ENCODE peak calls at places on chromosome X, in nine cellular contexts. One of them, this sample, is unnamed.
A peak's percentile ranks its signal among the peaks of the same experiment; 100 is the strongest.

GRCh38 chrX:38798956-38799355 is 2.3 kb upstream of the MID1IP1 start:
- DNase-seq in memory B cell: no peak
- DNase-seq in endodermal cell: no peak
- DNase-seq in NCI-H1930: no peak
- DNase-seq in stimulated activated CD8-positive, alpha-beta memory T cell treated with anti-CD3 and anti-CD28 coated beads, Interleukin-4, amount 100 ng/mL, for 4 hours: no peak
- DNase-seq in RWPE1: peak; percentile 17
- DNase-seq in amygdala: no peak
- DNase-seq in neural progenitor cell: no peak
- DNase-seq in PC-3: peak; percentile 63
- DNase-seq in this sample: no peak

GRCh38 chrX:68938244-68939004 is 109.6 kb downstream of the EFNB1 start:
- DNase-seq in memory B cell: no peak
- DNase-seq in endodermal cell: peak; percentile 48
- DNase-seq in NCI-H1930: no peak
- DNase-seq in stimulated activated CD8-positive, alpha-beta memory T cell treated with anti-CD3 and anti-CD28 coated beads, Interleukin-4, amount 100 ng/mL, for 4 hours: no peak
- DNase-seq in RWPE1: no peak
- DNase-seq in amygdala: no peak
- DNase-seq in neural progenitor cell: no peak
- DNase-seq in PC-3: no peak
- DNase-seq in this sample: no peak

GRCh38 chrX:39679497-39680157 is 418.1 kb downstream of the BCOR start:
- DNase-seq in memory B cell: no peak
- DNase-seq in endodermal cell: no peak
- DNase-seq in NCI-H1930: no peak
- DNase-seq in stimulated activated CD8-positive, alpha-beta memory T cell treated with anti-CD3 and anti-CD28 coated beads, Interleukin-4, amount 100 ng/mL, for 4 hours: no peak
- DNase-seq in RWPE1: no peak
- DNase-seq in amygdala: no peak
- DNase-seq in neural progenitor cell: no peak
- DNase-seq in PC-3: no peak
- DNase-seq in this sample: no peak

GRCh38 chrX:11130142-11130541 is 19.0 kb downstream of the HCCS start:
- DNase-seq in memory B cell: no peak
- DNase-seq in endodermal cell: no peak
- DNase-seq in NCI-H1930: no peak
- DNase-seq in stimulated activated CD8-positive, alpha-beta memory T cell treated with anti-CD3 and anti-CD28 coated beads, Interleukin-4, amount 100 ng/mL, for 4 hours: no peak
- DNase-seq in RWPE1: no peak
- DNase-seq in amygdala: no peak
- DNase-seq in neural progenitor cell: no peak
- DNase-seq in PC-3: no peak
- DNase-seq in this sample: no peak

GRCh38 chrX:44344194-44344593 is 722 bp upstream of the EFHC2 start:
- DNase-seq in memory B cell: peak; percentile 20
- DNase-seq in endodermal cell: peak; percentile 41
- DNase-seq in NCI-H1930: no peak
- DNase-seq in stimulated activated CD8-positive, alpha-beta memory T cell treated with anti-CD3 and anti-CD28 coated beads, Interleukin-4, amount 100 ng/mL, for 4 hours: peak; percentile 29
- DNase-seq in RWPE1: no peak
- DNase-seq in amygdala: no peak
- DNase-seq in neural progenitor cell: no peak
- DNase-seq in PC-3: no peak
- DNase-seq in this sample: no peak

GRCh38 chrX:47571896-47572295 is 10.3 kb upstream of the TIMP1 start:
- DNase-seq in memory B cell: no peak
- DNase-seq in endodermal cell: no peak
- DNase-seq in NCI-H1930: no peak
- DNase-seq in stimulated activated CD8-positive, alpha-beta memory T cell treated with anti-CD3 and anti-CD28 coated beads, Interleukin-4, amount 100 ng/mL, for 4 hours: no peak
- DNase-seq in RWPE1: no peak
- DNase-seq in amygdala: no peak
- DNase-seq in neural progenitor cell: no peak
- DNase-seq in PC-3: no peak
- DNase-seq in this sample: no peak

GRCh38 chrX:129359269-129359668 is 164.0 kb downstream of the SMARCA1 start:
- DNase-seq in memory B cell: no peak
- DNase-seq in endodermal cell: no peak
- DNase-seq in NCI-H1930: no peak
- DNase-seq in stimulated activated CD8-positive, alpha-beta memory T cell treated with anti-CD3 and anti-CD28 coated beads, Interleukin-4, amount 100 ng/mL, for 4 hours: no peak
- DNase-seq in RWPE1: peak; percentile 1
- DNase-seq in amygdala: no peak
- DNase-seq in neural progenitor cell: no peak
- DNase-seq in PC-3: peak; percentile 3
- DNase-seq in this sample: no peak

GRCh38 chrX:139759637-139760036 is 51.7 kb upstream of the MCF2 start:
- DNase-seq in memory B cell: no peak
- DNase-seq in endodermal cell: peak; percentile 66
- DNase-seq in NCI-H1930: no peak
- DNase-seq in stimulated activated CD8-positive, alpha-beta memory T cell treated with anti-CD3 and anti-CD28 coated beads, Interleukin-4, amount 100 ng/mL, for 4 hours: no peak
- DNase-seq in RWPE1: no peak
- DNase-seq in amygdala: no peak
- DNase-seq in neural progenitor cell: peak; percentile 24
- DNase-seq in PC-3: peak; percentile 56
- DNase-seq in this sample: no peak

GRCh38 chrX:134999469-134999868 is 8.7 kb downstream of the SMIM10 start:
- DNase-seq in memory B cell: no peak
- DNase-seq in endodermal cell: no peak
- DNase-seq in NCI-H1930: peak; percentile 5
- DNase-seq in stimulated activated CD8-positive, alpha-beta memory T cell treated with anti-CD3 and anti-CD28 coated beads, Interleukin-4, amount 100 ng/mL, for 4 hours: no peak
- DNase-seq in RWPE1: peak; percentile 8
- DNase-seq in amygdala: no peak
- DNase-seq in neural progenitor cell: peak; percentile 19
- DNase-seq in PC-3: peak; percentile 73
- DNase-seq in this sample: no peak

GRCh38 chrX:24448762-24449161 is 16.3 kb upstream of the PDK3 start:
- DNase-seq in memory B cell: no peak
- DNase-seq in endodermal cell: no peak
- DNase-seq in NCI-H1930: no peak
- DNase-seq in stimulated activated CD8-positive, alpha-beta memory T cell treated with anti-CD3 and anti-CD28 coated beads, Interleukin-4, amount 100 ng/mL, for 4 hours: no peak
- DNase-seq in RWPE1: no peak
- DNase-seq in amygdala: no peak
- DNase-seq in neural progenitor cell: no peak
- DNase-seq in PC-3: no peak
- DNase-seq in this sample: no peak

GRCh38 chrX:153634832-153635231 is 12.2 kb upstream of the DUSP9 start:
- DNase-seq in memory B cell: no peak
- DNase-seq in endodermal cell: peak; percentile 26
- DNase-seq in NCI-H1930: no peak
- DNase-seq in stimulated activated CD8-positive, alpha-beta memory T cell treated with anti-CD3 and anti-CD28 coated beads, Interleukin-4, amount 100 ng/mL, for 4 hours: no peak
- DNase-seq in RWPE1: no peak
- DNase-seq in amygdala: no peak
- DNase-seq in neural progenitor cell: no peak
- DNase-seq in PC-3: no peak
- DNase-seq in this sample: no peak

GRCh38 chrX:42098897-42099296 is 175.5 kb upstream of the CASK start:
- DNase-seq in memory B cell: no peak
- DNase-seq in endodermal cell: peak; percentile 63
- DNase-seq in NCI-H1930: no peak
- DNase-seq in stimulated activated CD8-positive, alpha-beta memory T cell treated with anti-CD3 and anti-CD28 coated beads, Interleukin-4, amount 100 ng/mL, for 4 hours: no peak
- DNase-seq in RWPE1: no peak
- DNase-seq in amygdala: no peak
- DNase-seq in neural progenitor cell: no peak
- DNase-seq in PC-3: no peak
- DNase-seq in this sample: no peak

GRCh38 chrX:65752294-65752693 is 84.8 kb downstream of the MSN start:
- DNase-seq in memory B cell: no peak
- DNase-seq in endodermal cell: no peak
- DNase-seq in NCI-H1930: no peak
- DNase-seq in stimulated activated CD8-positive, alpha-beta memory T cell treated with anti-CD3 and anti-CD28 coated beads, Interleukin-4, amount 100 ng/mL, for 4 hours: no peak
- DNase-seq in RWPE1: no peak
- DNase-seq in amygdala: no peak
- DNase-seq in neural progenitor cell: no peak
- DNase-seq in PC-3: no peak
- DNase-seq in this sample: no peak

GRCh38 chrX:136251042-136251991 is at the start of gene MAP7D3:
- DNase-seq in memory B cell: peak; percentile 61
- DNase-seq in endodermal cell: peak; percentile 87
- DNase-seq in NCI-H1930: peak; percentile 61
- DNase-seq in stimulated activated CD8-positive, alpha-beta memory T cell treated with anti-CD3 and anti-CD28 coated beads, Interleukin-4, amount 100 ng/mL, for 4 hours: peak; percentile 29
- DNase-seq in RWPE1: peak; percentile 69
- DNase-seq in amygdala: peak; percentile 14
- DNase-seq in neural progenitor cell: peak; percentile 86
- DNase-seq in PC-3: no peak
- DNase-seq in this sample: no peak

GRCh38 chrX:123215397-123216089 is 31.5 kb downstream of the GRIA3 start:
- DNase-seq in memory B cell: no peak
- DNase-seq in endodermal cell: no peak
- DNase-seq in NCI-H1930: no peak
- DNase-seq in stimulated activated CD8-positive, alpha-beta memory T cell treated with anti-CD3 and anti-CD28 coated beads, Interleukin-4, amount 100 ng/mL, for 4 hours: no peak
- DNase-seq in RWPE1: no peak
- DNase-seq in amygdala: peak; percentile 3
- DNase-seq in neural progenitor cell: no peak
- DNase-seq in PC-3: no peak
- DNase-seq in this sample: peak; percentile 64

GRCh38 chrX:46653482-46653881 is 79.9 kb downstream of the CHST7 start:
- DNase-seq in memory B cell: no peak
- DNase-seq in endodermal cell: peak; percentile 77
- DNase-seq in NCI-H1930: no peak
- DNase-seq in stimulated activated CD8-positive, alpha-beta memory T cell treated with anti-CD3 and anti-CD28 coated beads, Interleukin-4, amount 100 ng/mL, for 4 hours: no peak
- DNase-seq in RWPE1: no peak
- DNase-seq in amygdala: no peak
- DNase-seq in neural progenitor cell: peak; percentile 31
- DNase-seq in PC-3: peak; percentile 48
- DNase-seq in this sample: no peak

GRCh38 chrX:139974496-139974895 is 9.2 kb upstream of the CXorf66 start:
- DNase-seq in memory B cell: no peak
- DNase-seq in endodermal cell: no peak
- DNase-seq in NCI-H1930: no peak
- DNase-seq in stimulated activated CD8-positive, alpha-beta memory T cell treated with anti-CD3 and anti-CD28 coated beads, Interleukin-4, amount 100 ng/mL, for 4 hours: no peak
- DNase-seq in RWPE1: no peak
- DNase-seq in amygdala: no peak
- DNase-seq in neural progenitor cell: no peak
- DNase-seq in PC-3: no peak
- DNase-seq in this sample: no peak

GRCh38 chrX:10508891-10509290 is 111.5 kb downstream of the MID1 start:
- DNase-seq in memory B cell: no peak
- DNase-seq in endodermal cell: no peak
- DNase-seq in NCI-H1930: no peak
- DNase-seq in stimulated activated CD8-positive, alpha-beta memory T cell treated with anti-CD3 and anti-CD28 coated beads, Interleukin-4, amount 100 ng/mL, for 4 hours: no peak
- DNase-seq in RWPE1: no peak
- DNase-seq in amygdala: no peak
- DNase-seq in neural progenitor cell: peak; percentile 24
- DNase-seq in PC-3: no peak
- DNase-seq in this sample: no peak

GRCh38 chrX:63889001-63889400 is 104.0 kb upstream of the ARHGEF9 start:
- DNase-seq in memory B cell: no peak
- DNase-seq in endodermal cell: no peak
- DNase-seq in NCI-H1930: no peak
- DNase-seq in stimulated activated CD8-positive, alpha-beta memory T cell treated with anti-CD3 and anti-CD28 coated beads, Interleukin-4, amount 100 ng/mL, for 4 hours: no peak
- DNase-seq in RWPE1: no peak
- DNase-seq in amygdala: no peak
- DNase-seq in neural progenitor cell: no peak
- DNase-seq in PC-3: peak; percentile 34
- DNase-seq in this sample: no peak

GRCh38 chrX:55714111-55714510 is 3.4 kb upstream of the RRAGB start:
- DNase-seq in memory B cell: no peak
- DNase-seq in endodermal cell: no peak
- DNase-seq in NCI-H1930: no peak
- DNase-seq in stimulated activated CD8-positive, alpha-beta memory T cell treated with anti-CD3 and anti-CD28 coated beads, Interleukin-4, amount 100 ng/mL, for 4 hours: no peak
- DNase-seq in RWPE1: no peak
- DNase-seq in amygdala: no peak
- DNase-seq in neural progenitor cell: no peak
- DNase-seq in PC-3: no peak
- DNase-seq in this sample: no peak

GRCh38 chrX:155718964-155719586 is 106.3 kb upstream of the TMLHE start:
- DNase-seq in memory B cell: no peak
- DNase-seq in endodermal cell: peak; percentile 31
- DNase-seq in NCI-H1930: no peak
- DNase-seq in stimulated activated CD8-positive, alpha-beta memory T cell treated with anti-CD3 and anti-CD28 coated beads, Interleukin-4, amount 100 ng/mL, for 4 hours: no peak
- DNase-seq in RWPE1: no peak
- DNase-seq in amygdala: no peak
- DNase-seq in neural progenitor cell: no peak
- DNase-seq in PC-3: no peak
- DNase-seq in this sample: no peak

GRCh38 chrX:16727637-16728036 is 8.2 kb downstream of the SYAP1 start:
- DNase-seq in memory B cell: no peak
- DNase-seq in endodermal cell: no peak
- DNase-seq in NCI-H1930: no peak
- DNase-seq in stimulated activated CD8-positive, alpha-beta memory T cell treated with anti-CD3 and anti-CD28 coated beads, Interleukin-4, amount 100 ng/mL, for 4 hours: no peak
- DNase-seq in RWPE1: no peak
- DNase-seq in amygdala: no peak
- DNase-seq in neural progenitor cell: no peak
- DNase-seq in PC-3: peak; percentile 29
- DNase-seq in this sample: no peak

GRCh38 chrX:96445531-96446065 is 239.0 kb upstream of the DIAPH2 start:
- DNase-seq in memory B cell: no peak
- DNase-seq in endodermal cell: no peak
- DNase-seq in NCI-H1930: no peak
- DNase-seq in stimulated activated CD8-positive, alpha-beta memory T cell treated with anti-CD3 and anti-CD28 coated beads, Interleukin-4, amount 100 ng/mL, for 4 hours: no peak
- DNase-seq in RWPE1: no peak
- DNase-seq in amygdala: no peak
- DNase-seq in neural progenitor cell: no peak
- DNase-seq in PC-3: no peak
- DNase-seq in this sample: no peak

GRCh38 chrX:12497832-12498591 is 293.2 kb upstream of the PRPS2 start:
- DNase-seq in memory B cell: no peak
- DNase-seq in endodermal cell: peak; percentile 79
- DNase-seq in NCI-H1930: no peak
- DNase-seq in stimulated activated CD8-positive, alpha-beta memory T cell treated with anti-CD3 and anti-CD28 coated beads, Interleukin-4, amount 100 ng/mL, for 4 hours: no peak
- DNase-seq in RWPE1: no peak
- DNase-seq in amygdala: no peak
- DNase-seq in neural progenitor cell: peak; percentile 47
- DNase-seq in PC-3: peak; percentile 46
- DNase-seq in this sample: no peak

GRCh38 chrX:151723156-151723760 is 7.4 kb downstream of the FATE1 start:
- DNase-seq in memory B cell: no peak
- DNase-seq in endodermal cell: no peak
- DNase-seq in NCI-H1930: no peak
- DNase-seq in stimulated activated CD8-positive, alpha-beta memory T cell treated with anti-CD3 and anti-CD28 coated beads, Interleukin-4, amount 100 ng/mL, for 4 hours: no peak
- DNase-seq in RWPE1: no peak
- DNase-seq in amygdala: no peak
- DNase-seq in neural progenitor cell: no peak
- DNase-seq in PC-3: no peak
- DNase-seq in this sample: no peak

GRCh38 chrX:66017659-66018170 is 22.2 kb downstream of the VSIG4 start:
- DNase-seq in memory B cell: no peak
- DNase-seq in endodermal cell: no peak
- DNase-seq in NCI-H1930: no peak
- DNase-seq in stimulated activated CD8-positive, alpha-beta memory T cell treated with anti-CD3 and anti-CD28 coated beads, Interleukin-4, amount 100 ng/mL, for 4 hours: no peak
- DNase-seq in RWPE1: no peak
- DNase-seq in amygdala: no peak
- DNase-seq in neural progenitor cell: no peak
- DNase-seq in PC-3: no peak
- DNase-seq in this sample: no peak

GRCh38 chrX:110418857-110419249 is 60.2 kb downstream of the RTL9 start:
- DNase-seq in memory B cell: no peak
- DNase-seq in endodermal cell: no peak
- DNase-seq in NCI-H1930: no peak
- DNase-seq in stimulated activated CD8-positive, alpha-beta memory T cell treated with anti-CD3 and anti-CD28 coated beads, Interleukin-4, amount 100 ng/mL, for 4 hours: no peak
- DNase-seq in RWPE1: no peak
- DNase-seq in amygdala: peak; percentile 0
- DNase-seq in neural progenitor cell: no peak
- DNase-seq in PC-3: peak; percentile 41
- DNase-seq in this sample: no peak

GRCh38 chrX:86946569-86946968 is 571.0 kb upstream of the KLHL4 start:
- DNase-seq in memory B cell: no peak
- DNase-seq in endodermal cell: peak; percentile 57
- DNase-seq in NCI-H1930: peak; percentile 33
- DNase-seq in stimulated activated CD8-positive, alpha-beta memory T cell treated with anti-CD3 and anti-CD28 coated beads, Interleukin-4, amount 100 ng/mL, for 4 hours: no peak
- DNase-seq in RWPE1: peak; percentile 3
- DNase-seq in amygdala: no peak
- DNase-seq in neural progenitor cell: peak; percentile 64
- DNase-seq in PC-3: peak; percentile 43
- DNase-seq in this sample: no peak

GRCh38 chrX:71636438-71637252 is 18.3 kb upstream of the CXCR3 start:
- DNase-seq in memory B cell: no peak
- DNase-seq in endodermal cell: no peak
- DNase-seq in NCI-H1930: no peak
- DNase-seq in stimulated activated CD8-positive, alpha-beta memory T cell treated with anti-CD3 and anti-CD28 coated beads, Interleukin-4, amount 100 ng/mL, for 4 hours: no peak
- DNase-seq in RWPE1: no peak
- DNase-seq in amygdala: no peak
- DNase-seq in neural progenitor cell: no peak
- DNase-seq in PC-3: peak; percentile 33
- DNase-seq in this sample: no peak

GRCh38 chrX:55039471-55039870 is 8.7 kb upstream of the ALAS2 start:
- DNase-seq in memory B cell: no peak
- DNase-seq in endodermal cell: no peak
- DNase-seq in NCI-H1930: no peak
- DNase-seq in stimulated activated CD8-positive, alpha-beta memory T cell treated with anti-CD3 and anti-CD28 coated beads, Interleukin-4, amount 100 ng/mL, for 4 hours: no peak
- DNase-seq in RWPE1: peak; percentile 10
- DNase-seq in amygdala: no peak
- DNase-seq in neural progenitor cell: no peak
- DNase-seq in PC-3: peak; percentile 80
- DNase-seq in this sample: no peak

GRCh38 chrX:49272426-49272825 is 2.8 kb downstream of the PPP1R3F start:
- DNase-seq in memory B cell: no peak
- DNase-seq in endodermal cell: no peak
- DNase-seq in NCI-H1930: no peak
- DNase-seq in stimulated activated CD8-positive, alpha-beta memory T cell treated with anti-CD3 and anti-CD28 coated beads, Interleukin-4, amount 100 ng/mL, for 4 hours: no peak
- DNase-seq in RWPE1: no peak
- DNase-seq in amygdala: no peak
- DNase-seq in neural progenitor cell: no peak
- DNase-seq in PC-3: no peak
- DNase-seq in this sample: no peak

This sample was measured in dorsolateral prefrontal cortex.